ENCODE peak calls at places on chromosomes 3 and 15, in eight cellular contexts. H is mucosa of descending colon, W is fibroblast of mammary gland, D is ovary, R is cardiac muscle cell, K is cardiac fibroblast, F is neural progenitor cell, O is fibroblast of lung. Z is an unnamed sample.

GRCh38 chr3:99659032-99659431 is 20.6 kb downstream of the COL8A1 start:
- DNase-seq in H (no peak), W (peak), D (no peak), R (no peak), K (peak), F (no peak), O (peak), Z (peak)

GRCh38 chr15:82613764-82614163 is 33.4 kb downstream of the CPEB1 start:
- DNase-seq in H (no peak), W (no peak), D (no peak), R (no peak), K (no peak), F (no peak), O (no peak), Z (no peak)

GRCh38 chr15:88337993-88338392 is 81.5 kb upstream of the NTRK3 start:
- DNase-seq in H (no peak), W (no peak), D (no peak), R (no peak), K (no peak), F (peak), O (no peak), Z (no peak)

GRCh38 chr15:54082836-54083492 is 104.7 kb downstream of the UNC13C start:
- DNase-seq in H (no peak), W (peak), D (no peak), R (peak), K (peak), F (peak), O (no peak), Z (peak)

GRCh38 chr15:78804391-78804792 is 6.9 kb downstream of the ADAMTS7 start:
- DNase-seq in H (no peak), W (no peak), D (no peak), R (no peak), K (no peak), F (peak), O (no peak), Z (no peak)

GRCh38 chr3:67920969-67921368 is 266.6 kb upstream of the SUCLG2 start:
- DNase-seq in H (no peak), W (no peak), D (no peak), R (no peak), K (no peak), F (no peak), O (no peak), Z (no peak)

GRCh38 chr3:65526656-65527055 is 512.1 kb downstream of the MAGI1 start:
- DNase-seq in H (no peak), W (no peak), D (no peak), R (no peak), K (no peak), F (no peak), O (no peak), Z (no peak)

GRCh38 chr3:84008623-84009022 is 950.2 kb upstream of the CADM2 start:
- DNase-seq in H (no peak), W (no peak), D (no peak), R (no peak), K (no peak), F (no peak), O (peak), Z (peak)

GRCh38 chr3:126474498-126475410 is 937 bp downstream of the ZXDC start:
- DNase-seq in H (peak), W (peak), D (peak), R (peak), K (peak), F (peak), O (peak), Z (peak)

GRCh38 chr3:46110701-46111493 is 83.6 kb upstream of the XCR1 start:
- DNase-seq in H (no peak), W (peak), D (no peak), R (no peak), K (peak), F (no peak), O (peak), Z (peak)

GRCh38 chr3:112984485-112984884 is 6.3 kb upstream of the GTPBP8 start:
- DNase-seq in H (no peak), W (no peak), D (no peak), R (peak), K (peak), F (no peak), O (peak), Z (peak)

GRCh38 chr3:161014997-161015749 is 90.0 kb downstream of the B3GALNT1 start:
- DNase-seq in H (no peak), W (no peak), D (no peak), R (no peak), K (no peak), F (peak), O (no peak), Z (no peak)

GRCh38 chr15:98442379-98442833 is 205.9 kb upstream of the IGF1R start:
- DNase-seq in H (no peak), W (peak), D (peak), R (peak), K (peak), F (peak), O (peak), Z (peak)

GRCh38 chr3:11310258-11310657 is 38.1 kb downstream of the ATG7 start:
- DNase-seq in H (no peak), W (no peak), D (no peak), R (no peak), K (no peak), F (no peak), O (no peak), Z (no peak)

GRCh38 chr3:45958333-45958791 is 15.1 kb downstream of the CXCR6 start:
- DNase-seq in H (no peak), W (peak), D (no peak), R (no peak), K (no peak), F (no peak), O (peak), Z (no peak)

GRCh38 chr3:57060089-57060829 is at the start of gene SPATA12:
- DNase-seq in H (peak), W (peak), D (peak), R (no peak), K (peak), F (peak), O (peak), Z (peak)

GRCh38 chr15:77036537-77037474 is 34.1 kb downstream of the TSPAN3 start:
- DNase-seq in H (no peak), W (no peak), D (peak), R (no peak), K (peak), F (no peak), O (no peak), Z (no peak)

GRCh38 chr3:125245521-125245920 is 33.0 kb upstream of the SLC12A8 start:
- DNase-seq in H (no peak), W (peak), D (no peak), R (peak), K (no peak), F (no peak), O (peak), Z (no peak)

GRCh38 chr15:93109370-93110105 is 20.5 kb upstream of the RGMA start:
- DNase-seq in H (no peak), W (no peak), D (no peak), R (no peak), K (no peak), F (peak), O (no peak), Z (no peak)

GRCh38 chr3:56835626-56836025 is 33.9 kb upstream of the ARHGEF3 start:
- DNase-seq in H (no peak), W (peak), D (no peak), R (no peak), K (peak), F (no peak), O (peak), Z (peak)

GRCh38 chr15:45263854-45264253 is 11.8 kb downstream of the SLC28A2 start:
- DNase-seq in H (no peak), W (no peak), D (no peak), R (no peak), K (no peak), F (no peak), O (no peak), Z (no peak)

GRCh38 chr15:46934851-46935250 is 782.5 kb upstream of the SEMA6D start:
- DNase-seq in H (no peak), W (no peak), D (no peak), R (no peak), K (no peak), F (no peak), O (no peak), Z (no peak)

GRCh38 chr15:92797168-92798052 is 102.7 kb upstream of the CHD2 start:
- DNase-seq in H (no peak), W (peak), D (peak), R (peak), K (peak), F (peak), O (peak), Z (peak)

GRCh38 chr3:170109579-170110293 is 71.8 kb downstream of the PHC3 start:
- DNase-seq in H (no peak), W (no peak), D (no peak), R (no peak), K (no peak), F (no peak), O (no peak), Z (no peak)

GRCh38 chr15:39478996-39479395 is 101.9 kb upstream of the THBS1 start:
- DNase-seq in H (no peak), W (no peak), D (no peak), R (no peak), K (no peak), F (no peak), O (no peak), Z (no peak)

GRCh38 chr3:68424796-68425460 is 507.4 kb downstream of the TAFA4 start:
- DNase-seq in H (no peak), W (no peak), D (no peak), R (no peak), K (no peak), F (no peak), O (no peak), Z (no peak)

DNA sequence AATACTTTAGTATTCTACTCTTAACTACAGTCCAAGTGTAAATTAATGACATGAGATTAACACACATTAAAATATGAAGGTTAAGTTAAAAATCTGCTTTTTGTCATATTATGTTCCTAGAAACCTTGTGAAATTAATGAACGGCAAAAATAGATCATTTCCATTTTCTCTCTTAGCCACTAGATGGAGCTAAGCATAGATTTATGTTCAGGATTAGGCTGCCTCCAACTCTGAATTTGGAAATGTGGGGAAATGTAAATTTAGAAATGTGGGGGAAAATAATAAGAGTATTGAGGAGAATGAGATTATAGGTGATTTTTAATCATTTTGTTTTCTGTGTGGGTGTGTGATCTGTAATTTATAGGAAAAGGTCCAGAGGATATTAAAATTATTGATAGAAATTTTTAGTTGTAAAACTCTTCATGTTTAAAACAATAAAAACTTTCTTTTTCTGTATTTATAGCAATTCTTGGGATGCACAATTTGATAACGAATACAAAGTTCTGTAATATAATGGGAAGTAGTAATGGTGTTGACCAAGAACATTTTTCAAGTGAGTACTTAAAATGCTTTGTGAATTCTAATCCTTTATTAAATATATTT is 59.2 kb downstream of the TMOD3 start:
- DNase-seq in H (no peak), W (peak), D (no peak), R (peak), K (peak), F (peak), O (no peak), Z (peak)
- TF ChIP-seq CTCF in H (peak), W (peak), D (peak), R (peak), K (peak), F (peak), O (peak), Z (peak)

GRCh38 chr15:36161108-36161507 is 418.3 kb upstream of the CDIN1 start:
- DNase-seq in H (no peak), W (no peak), D (no peak), R (no peak), K (no peak), F (no peak), O (no peak), Z (no peak)
- H3K4me3 ChIP-seq in H (no peak), W (no peak), D (no peak), R (no peak), K (no peak), F (no peak), O (no peak), Z (no peak)

GRCh38 chr15:56243774-56244236 is at the start of gene RFX7:
- DNase-seq in H (peak), W (peak), D (peak), R (peak), K (peak), F (peak), O (peak), Z (peak)
- TF ChIP-seq CTCF in H (no peak), W (no peak), D (no peak), R (no peak), K (no peak), F (no peak), O (no peak), Z (no peak)

GRCh38 chr3:4245671-4246070 is 57.5 kb upstream of the SETMAR start:
- DNase-seq in H (no peak), W (no peak), D (no peak), R (peak), K (no peak), F (peak), O (no peak), Z (no peak)
- H3K4me3 ChIP-seq in H (no peak), W (no peak), D (no peak), R (no peak), K (no peak), F (no peak), O (no peak), Z (no peak)

GRCh38 chr15:43939070-43939469 is 112.3 kb downstream of the WDR76 start:
- DNase-seq in H (no peak), W (peak), D (no peak), R (no peak), K (peak), F (no peak), O (no peak), Z (peak)
- TF ChIP-seq CTCF in H (no peak), W (peak), D (no peak), R (peak), K (peak), F (peak), O (peak), Z (peak)

DNA sequence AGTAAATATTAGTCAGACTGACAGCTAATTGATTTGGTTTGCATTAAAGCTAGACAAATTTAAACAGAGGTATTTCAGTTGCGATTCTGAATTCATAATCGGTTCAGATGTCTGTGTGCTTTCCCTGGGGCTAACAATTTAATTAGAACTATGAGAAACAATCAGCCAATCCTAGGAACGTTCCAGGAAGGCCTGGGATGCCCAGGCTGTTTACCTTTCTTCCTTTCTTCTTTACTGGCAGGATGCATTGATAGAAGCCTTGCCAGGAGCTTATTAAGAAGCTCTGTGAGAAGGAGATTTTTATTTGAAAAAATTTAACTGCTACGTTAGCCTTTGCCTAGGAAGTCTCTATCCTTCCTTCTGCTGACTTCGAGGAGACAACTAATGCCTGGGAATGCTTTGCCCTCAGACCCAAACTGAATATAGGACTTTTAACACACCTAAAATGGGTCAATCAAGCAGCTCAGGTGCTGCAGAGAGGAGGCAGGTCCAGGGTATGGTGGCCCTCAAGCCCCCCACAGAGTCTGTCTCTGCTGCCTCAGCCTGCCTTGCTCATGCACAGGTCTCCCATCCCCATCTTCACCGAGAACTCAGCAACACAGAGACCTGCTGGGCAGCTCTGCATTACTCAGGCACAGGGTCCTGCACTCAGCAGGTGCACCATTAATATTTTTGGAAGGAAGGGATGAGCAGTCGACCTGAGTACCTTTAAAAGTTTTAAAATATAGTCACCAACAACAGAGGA is 48.5 kb downstream of the PCSK6 start:
- DNase-seq in H (no peak), W (no peak), D (no peak), R (no peak), K (no peak), F (no peak), O (no peak), Z (no peak)
- H3K4me3 ChIP-seq in H (no peak), W (no peak), D (no peak), R (no peak), K (no peak), F (no peak), O (no peak), Z (no peak)

Z was measured in epithelial cell of esophagus.